ENCODE peak calls at places on chromosomes 5 and 9, in ten cellular contexts. L is tibial artery; Z is GM23338; W is brain microvascular endothelial cell; V is tibial nerve; Q is CD8-positive, alpha-beta memory T cell; Y is fibroblast of lung; F is A673; T is stomach; N is AG04450. X is an unnamed sample. For H3K27me3, the result is how much of the 10 kb centered on the place peaks cover.

GRCh38 chr9:93900971-93901861 is 53.9 kb downstream of the BARX1 start:
- DNase-seq in L (no peak), Z (no peak), W (no peak), V (no peak), Q (no peak), Y (no peak), F (no peak), T (no peak), N (no peak), X (peak)

GRCh38 chr9:127104465-127105311 is 17.7 kb downstream of the ANGPTL2 start:
- DNase-seq in L (no peak), Z (peak), W (no peak), V (no peak), Q (no peak), Y (no peak), F (no peak), T (no peak), N (no peak), X (no peak)

GRCh38 chr9:19087601-19088000 is 15.1 kb downstream of the HAUS6 start:
- DNase-seq in L (no peak), Z (no peak), W (peak), V (no peak), Q (no peak), Y (peak), F (no peak), T (no peak), N (peak), X (peak)

GRCh38 chr5:118700510-118700909 is 287.8 kb downstream of the DTWD2 start:
- DNase-seq in L (no peak), Z (no peak), W (no peak), V (no peak), Q (no peak), Y (no peak), F (no peak), T (no peak), N (no peak), X (no peak)

GRCh38 chr9:120388000-120388855 is 191.7 kb downstream of the CDK5RAP2 start:
- DNase-seq in L (no peak), Z (no peak), W (no peak), V (no peak), Q (no peak), Y (no peak), F (no peak), T (no peak), N (no peak), X (no peak)

GRCh38 chr9:20526500-20527319 is 95.6 kb downstream of the MLLT3 start:
- DNase-seq in L (no peak), Z (peak), W (peak), V (no peak), Q (no peak), Y (peak), F (no peak), T (no peak), N (peak), X (no peak)

GRCh38 chr5:137921931-137922330 is 32.7 kb downstream of the PKD2L2 start:
- DNase-seq in L (no peak), Z (no peak), W (peak), V (no peak), Q (no peak), Y (peak), F (peak), T (no peak), N (no peak), X (no peak)

GRCh38 chr9:76717611-76718010 is 46.6 kb upstream of the PCA3 start:
- DNase-seq in L (no peak), Z (no peak), W (no peak), V (no peak), Q (no peak), Y (peak), F (no peak), T (no peak), N (no peak), X (no peak)

GRCh38 chr5:79843450-79844388 is 147.3 kb downstream of the MTX3 start:
- DNase-seq in L (no peak), Z (no peak), W (no peak), V (no peak), Q (no peak), Y (no peak), F (no peak), T (no peak), N (no peak), X (no peak)

GRCh38 chr5:9774472-9775079 is 144.4 kb upstream of the TAS2R1 start:
- DNase-seq in L (no peak), Z (peak), W (peak), V (no peak), Q (no peak), Y (peak), F (peak), T (no peak), N (peak), X (no peak)

DNA sequence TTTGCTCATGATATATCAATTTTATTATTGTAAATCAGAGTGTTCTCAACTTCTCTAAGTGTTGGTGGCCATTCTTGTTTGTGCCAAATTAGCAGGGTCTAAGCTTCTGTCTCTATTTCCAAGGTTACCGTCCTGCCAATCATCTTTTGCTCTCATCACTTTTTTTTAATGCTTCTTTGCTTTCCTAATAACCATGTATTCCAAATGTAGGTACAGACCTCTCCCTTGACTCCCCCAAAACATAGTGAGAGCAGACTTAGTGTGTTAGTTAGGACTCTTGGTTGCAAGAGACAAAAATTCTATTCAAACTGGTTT is 17.9 kb upstream of the DCP2 start:
- DNase-seq in L (no peak), Z (no peak), W (no peak), V (no peak), Q (no peak), Y (no peak), F (no peak), T (no peak), N (no peak), X (no peak)
- H3K4me3 ChIP-seq in L (no peak), Z (no peak), W (no peak), V (no peak), Q (no peak), Y (no peak), F (no peak), T (no peak), N (no peak), X (no peak)

DNA sequence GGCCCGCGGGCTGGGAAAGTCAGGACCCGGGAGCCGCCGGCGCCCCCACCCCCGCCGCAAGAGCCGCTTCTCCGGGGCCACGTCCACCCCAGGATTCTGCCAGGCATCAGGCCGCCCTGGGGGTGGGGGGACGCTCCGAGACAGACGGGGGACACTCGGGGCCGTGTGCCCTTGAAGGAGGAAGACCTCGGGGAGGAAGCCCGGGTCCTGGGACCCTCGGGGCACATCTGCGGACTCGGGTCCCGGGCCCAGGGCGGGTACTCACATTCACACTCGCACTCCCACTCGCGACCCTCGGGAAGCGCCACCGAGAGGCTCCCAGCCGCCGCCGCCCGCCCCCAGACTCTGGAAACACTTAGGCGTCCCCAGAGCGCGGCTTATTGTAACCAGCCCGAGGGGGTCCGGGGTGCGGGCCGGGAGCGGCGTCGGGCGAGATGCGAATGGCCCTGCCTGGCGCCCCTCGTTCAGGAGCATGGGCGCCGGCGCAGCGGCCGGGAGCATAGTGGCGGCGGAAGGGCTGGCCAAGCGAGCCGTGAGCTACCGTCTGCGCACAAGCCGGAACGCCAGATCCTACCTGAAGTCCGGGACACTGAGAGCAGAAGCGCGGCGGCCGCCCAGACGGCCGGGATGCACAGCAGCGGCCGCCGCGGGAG is 609 bp downstream of the ROR2 start:
- DNase-seq in L (no peak), Z (peak), W (no peak), V (no peak), Q (no peak), Y (no peak), F (peak), T (no peak), N (no peak), X (no peak)
- H3K27me3 ChIP-seq in L (half or more), Z (half or more), W (under half), V (half or more), Q (under half), Y (under half), F (under half), T (under half), N (under half), X (under half)

DNA sequence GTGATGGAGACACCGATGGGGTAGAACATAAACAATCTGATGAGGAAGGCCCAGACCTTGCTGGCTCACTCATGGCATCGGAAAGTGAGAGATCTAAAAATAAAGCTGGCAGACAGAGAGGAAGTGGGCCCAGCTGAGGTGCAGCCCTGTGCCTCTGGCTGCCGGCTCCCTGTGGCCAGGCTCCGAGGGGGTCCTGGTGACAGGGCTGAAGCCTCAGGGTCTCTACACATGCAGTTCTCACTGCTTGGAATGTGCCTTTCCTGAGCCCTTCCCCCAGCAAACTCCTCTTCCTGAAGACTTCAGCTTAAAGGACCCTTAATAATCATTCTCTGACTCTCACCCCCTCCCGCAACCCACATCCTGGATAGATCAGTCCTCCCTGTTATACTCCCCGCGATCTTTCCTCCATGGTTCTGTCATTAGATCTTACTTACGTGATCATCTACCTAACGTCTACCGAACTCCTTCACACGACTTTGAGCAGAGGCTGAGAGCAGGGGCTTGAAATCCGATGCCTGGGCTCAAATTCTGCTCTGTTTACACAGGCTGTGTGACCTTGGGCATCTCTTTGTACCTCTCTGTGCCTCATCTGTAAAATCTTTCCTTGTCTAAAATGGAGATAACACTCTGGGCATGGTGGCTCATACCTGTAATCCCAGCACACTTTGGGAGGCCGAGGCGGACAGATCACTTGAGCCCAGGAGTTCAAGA is 33.1 kb upstream of the CRB2 start:
- DNase-seq in L (no peak), Z (no peak), W (no peak), V (no peak), Q (peak), Y (no peak), F (peak), T (no peak), N (no peak), X (no peak)
- H3K4me3 ChIP-seq in L (no peak), Z (no peak), W (no peak), V (no peak), Q (peak), Y (no peak), F (no peak), T (no peak), N (no peak), X (peak)

GRCh38 chr9:91884746-91885687 is 65.0 kb downstream of the ROR2 start:
- DNase-seq in L (no peak), Z (peak), W (peak), V (no peak), Q (no peak), Y (peak), F (no peak), T (no peak), N (no peak), X (no peak)

GRCh38 chr9:91884153-91884552 is 65.9 kb downstream of the ROR2 start:
- DNase-seq in L (no peak), Z (no peak), W (no peak), V (no peak), Q (no peak), Y (no peak), F (no peak), T (no peak), N (no peak), X (no peak)

GRCh38 chr9:91885746-91886432 is 64.1 kb downstream of the ROR2 start:
- DNase-seq in L (no peak), Z (no peak), W (no peak), V (no peak), Q (no peak), Y (no peak), F (no peak), T (no peak), N (no peak), X (no peak)

GRCh38 chr9:91882628-91883027 is 67.4 kb downstream of the ROR2 start:
- DNase-seq in L (no peak), Z (no peak), W (no peak), V (no peak), Q (no peak), Y (no peak), F (no peak), T (no peak), N (no peak), X (no peak)

GRCh38 chr9:91883503-91883902 is 66.5 kb downstream of the ROR2 start:
- DNase-seq in L (no peak), Z (no peak), W (no peak), V (no peak), Q (no peak), Y (no peak), F (no peak), T (no peak), N (no peak), X (no peak)
- H3K27me3 ChIP-seq in L (under half), Z (under half), W (under half), V (under half), Q (under half), Y (under half), F (under half), T (under half), N (under half), X (under half)

GRCh38 chr5:115661156-115661555 is 35.3 kb upstream of the TMED7 start:
- DNase-seq in L (no peak), Z (no peak), W (peak), V (no peak), Q (no peak), Y (peak), F (no peak), T (no peak), N (no peak), X (no peak)

GRCh38 chr5:115657125-115657882 is 31.5 kb upstream of the TMED7 start:
- DNase-seq in L (no peak), Z (no peak), W (no peak), V (no peak), Q (no peak), Y (peak), F (no peak), T (no peak), N (no peak), X (no peak)

GRCh38 chr5:115655994-115656393 is 30.2 kb upstream of the TMED7 start:
- DNase-seq in L (no peak), Z (no peak), W (no peak), V (no peak), Q (no peak), Y (no peak), F (no peak), T (no peak), N (no peak), X (no peak)

GRCh38 chr5:115656404-115656803 is 30.6 kb upstream of the TMED7 start:
- DNase-seq in L (no peak), Z (no peak), W (no peak), V (no peak), Q (no peak), Y (peak), F (no peak), T (no peak), N (no peak), X (no peak)

GRCh38 chr5:115657883-115658233 is 32.0 kb upstream of the TMED7 start:
- DNase-seq in L (no peak), Z (no peak), W (peak), V (no peak), Q (no peak), Y (peak), F (no peak), T (no peak), N (peak), X (no peak)
- H3K4me3 ChIP-seq in L (no peak), Z (no peak), W (no peak), V (no peak), Q (no peak), Y (no peak), F (no peak), T (no peak), N (no peak), X (no peak)

DNA sequence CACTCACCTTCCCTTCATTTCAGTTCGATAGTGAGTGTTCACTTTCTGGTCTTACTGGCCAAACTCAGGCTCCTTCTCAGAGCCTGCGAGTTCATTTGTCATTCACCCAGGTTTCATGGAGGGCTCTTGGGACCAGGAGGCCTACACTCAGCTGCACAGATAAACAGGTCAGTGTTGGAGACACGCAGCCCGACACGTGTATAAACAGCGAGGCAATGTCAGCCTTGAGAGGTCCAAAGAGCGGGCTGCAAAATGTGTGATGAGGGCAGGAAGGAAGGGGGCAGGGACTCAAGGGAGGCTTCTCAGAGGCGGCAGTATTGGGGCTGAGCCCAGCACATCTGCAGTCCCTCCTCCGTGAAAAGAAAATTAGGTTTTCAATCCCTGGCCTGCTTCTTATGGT is 82.6 kb upstream of the ZNF618 start:
- DNase-seq in L (no peak), Z (no peak), W (no peak), V (no peak), Q (no peak), Y (no peak), F (no peak), T (no peak), N (no peak), X (no peak)
- H3K27me3 ChIP-seq in L (under half), Z (under half), W (under half), V (under half), Q (under half), Y (under half), F (under half), T (under half), N (half or more), X (under half)